ENCODE peak calls at places on chromosomes 2 and 18, in nine cellular contexts. C is cardiac fibroblast; S is stimulated activated CD4-positive, alpha-beta T cell treated with anti-CD3 and anti-CD28 coated beads, Interleukin-1b, Interleukin-23, amount 100 ng/mL, for 48 hours; G is left lung; W is nephron progenitor cell; X is NCI-H345; I is activated naive CD8-positive, alpha-beta T cell treated with anti-CD3 and anti-CD28 coated beads, Interleukin-2, amount 10 ng/mL, durations not matched to agents 7 days and 5 days; U is left lobe of liver; E is nucleus accumbens. K is an unnamed sample.

GRCh38 chr2:162125138-162125537 is 26.9 kb downstream of the GCG start:
- DNase-seq in C (no peak), S (no peak), G (no peak), W (no peak), X (no peak), I (no peak), U (no peak), E (no peak), K (peak)

GRCh38 chr2:54866179-54866578 is 142.7 kb downstream of the EML6 start:
- DNase-seq in C (no peak), S (no peak), G (no peak), W (no peak), X (no peak), I (no peak), U (no peak), E (no peak), K (no peak)

GRCh38 chr2:11831415-11831814 is 85.0 kb downstream of the LPIN1 start:
- DNase-seq in C (no peak), S (no peak), G (no peak), W (no peak), X (no peak), I (no peak), U (no peak), E (no peak), K (no peak)

GRCh38 chr2:50049237-50049636 is 894.9 kb upstream of the FSHR start:
- DNase-seq in C (no peak), S (no peak), G (no peak), W (no peak), X (no peak), I (no peak), U (no peak), E (no peak), K (no peak)

GRCh38 chr2:181970160-181970794 is 15.4 kb upstream of the PPP1R1C start:
- DNase-seq in C (no peak), S (no peak), G (no peak), W (no peak), X (no peak), I (no peak), U (no peak), E (no peak), K (no peak)

GRCh38 chr2:237998530-237998929 is 31.7 kb downstream of the UBE2F start:
- DNase-seq in C (peak), S (peak), G (no peak), W (no peak), X (no peak), I (no peak), U (no peak), E (no peak), K (no peak)

GRCh38 chr2:240431276-240431662 is 4.2 kb upstream of the GPC1 start:
- DNase-seq in C (no peak), S (peak), G (peak), W (peak), X (no peak), I (no peak), U (peak), E (no peak), K (no peak)

GRCh38 chr2:105578166-105578565 is 166.5 kb upstream of the NCK2 start:
- DNase-seq in C (no peak), S (no peak), G (no peak), W (no peak), X (no peak), I (no peak), U (no peak), E (no peak), K (no peak)

GRCh38 chr2:37415128-37415817 is 70.8 kb downstream of the QPCT start:
- DNase-seq in C (peak), S (no peak), G (no peak), W (no peak), X (peak), I (no peak), U (no peak), E (no peak), K (no peak)

GRCh38 chr2:29632018-29632417 is 289.4 kb downstream of the ALK start:
- DNase-seq in C (peak), S (no peak), G (no peak), W (no peak), X (no peak), I (no peak), U (no peak), E (no peak), K (no peak)

GRCh38 chr2:226794751-226795171 is 4.9 kb downstream of the IRS1 start:
- DNase-seq in C (peak), S (no peak), G (no peak), W (peak), X (peak), I (no peak), U (no peak), E (no peak), K (no peak)

GRCh38 chr18:50590625-50591024 is 30.7 kb downstream of the MAPK4 start:
- DNase-seq in C (no peak), S (no peak), G (no peak), W (no peak), X (peak), I (no peak), U (no peak), E (no peak), K (no peak)